ENCODE peak calls at places on chromosomes 6 and 20, in ten cellular contexts. B, K, P, C, V, U, X, L, Z and O are unnamed samples.

GRCh38 chr6:36724514-36725385 is 27.1 kb downstream of the RAB44 start:
- DNase-seq in B (peak), K (peak), P (peak), C (peak), V (peak), U (no peak), X (peak), L (peak), Z (peak), O (peak)

GRCh38 chr6:91678679-91679078 is 1091.8 kb upstream of the MAP3K7 start:
- DNase-seq in B (no peak), K (no peak), P (no peak), C (no peak), V (no peak), U (no peak), X (peak), L (no peak), Z (no peak), O (no peak)

GRCh38 chr6:16316741-16317251 is 78.4 kb downstream of the GMPR start:
- DNase-seq in B (no peak), K (peak), P (peak), C (peak), V (peak), U (no peak), X (peak), L (peak), Z (no peak), O (no peak)

GRCh38 chr20:45470939-45471338 is 1.4 kb downstream of the WFDC2 start:
- DNase-seq in B (no peak), K (no peak), P (no peak), C (peak), V (peak), U (no peak), X (no peak), L (no peak), Z (no peak), O (no peak)

GRCh38 chr6:141598487-141598886 is 534.2 kb upstream of the GJE1 start:
- DNase-seq in B (no peak), K (no peak), P (peak), C (no peak), V (peak), U (no peak), X (no peak), L (no peak), Z (no peak), O (no peak)

GRCh38 chr20:4187147-4187546 is 171.8 kb upstream of the RNF24 start:
- DNase-seq in B (no peak), K (no peak), P (no peak), C (no peak), V (no peak), U (no peak), X (no peak), L (no peak), Z (peak), O (no peak)

GRCh38 chr20:22568872-22569344 is 15.5 kb downstream of the FOXA2 start:
- DNase-seq in B (no peak), K (no peak), P (no peak), C (peak), V (no peak), U (peak), X (no peak), L (no peak), Z (peak), O (no peak)

GRCh38 chr6:156866181-156866862 is 89.1 kb downstream of the ARID1B start:
- DNase-seq in B (no peak), K (peak), P (peak), C (no peak), V (no peak), U (no peak), X (no peak), L (no peak), Z (no peak), O (no peak)

GRCh38 chr20:36573798-36574277 is 441 bp downstream of the TGIF2 start:
- DNase-seq in B (no peak), K (no peak), P (no peak), C (no peak), V (no peak), U (peak), X (peak), L (no peak), Z (peak), O (no peak)

GRCh38 chr20:8749986-8750385 is 318.9 kb upstream of the PLCB4 start:
- DNase-seq in B (no peak), K (no peak), P (peak), C (no peak), V (peak), U (no peak), X (no peak), L (no peak), Z (no peak), O (no peak)

GRCh38 chr20:37968726-37969401 is 64.4 kb downstream of the TTI1 start:
- DNase-seq in B (peak), K (no peak), P (no peak), C (peak), V (no peak), U (no peak), X (peak), L (peak), Z (no peak), O (no peak)

GRCh38 chr6:36216559-36216958 is 20.0 kb downstream of the BRPF3 start:
- DNase-seq in B (no peak), K (no peak), P (peak), C (no peak), V (peak), U (no peak), X (no peak), L (no peak), Z (no peak), O (no peak)

GRCh38 chr6:3482869-3483268 is 26.0 kb upstream of the SLC22A23 start:
- DNase-seq in B (no peak), K (no peak), P (no peak), C (peak), V (no peak), U (no peak), X (no peak), L (no peak), Z (no peak), O (no peak)

GRCh38 chr6:16851044-16851540 is 89.8 kb upstream of the ATXN1 start:
- DNase-seq in B (no peak), K (no peak), P (no peak), C (no peak), V (no peak), U (no peak), X (no peak), L (no peak), Z (no peak), O (no peak)

GRCh38 chr6:38612386-38612965 is 27.3 kb downstream of the BTBD9 start:
- DNase-seq in B (no peak), K (no peak), P (peak), C (no peak), V (peak), U (no peak), X (no peak), L (no peak), Z (no peak), O (no peak)

GRCh38 chr6:2608508-2608907 is 142.2 kb downstream of the MYLK4 start:
- DNase-seq in B (no peak), K (no peak), P (no peak), C (no peak), V (no peak), U (no peak), X (no peak), L (no peak), Z (no peak), O (no peak)

GRCh38 chr20:17678886-17679285 is 3.2 kb downstream of the RRBP1 start:
- DNase-seq in B (no peak), K (no peak), P (no peak), C (no peak), V (no peak), U (no peak), X (no peak), L (no peak), Z (no peak), O (no peak)

GRCh38 chr6:45420083-45420908 is 42.6 kb upstream of the SUPT3H start:
- DNase-seq in B (no peak), K (no peak), P (peak), C (peak), V (peak), U (peak), X (no peak), L (no peak), Z (peak), O (no peak)

GRCh38 chr6:44801188-44801587 is 413.7 kb downstream of the CDC5L start:
- DNase-seq in B (no peak), K (no peak), P (no peak), C (no peak), V (no peak), U (no peak), X (peak), L (no peak), Z (no peak), O (no peak)

GRCh38 chr6:164322533-164322932 is 908.0 kb downstream of the QKI start:
- DNase-seq in B (no peak), K (peak), P (peak), C (no peak), V (peak), U (no peak), X (no peak), L (no peak), Z (no peak), O (no peak)

GRCh38 chr6:300026-300425 is 7.7 kb downstream of the DUSP22 start:
- DNase-seq in B (no peak), K (no peak), P (no peak), C (no peak), V (no peak), U (no peak), X (no peak), L (no peak), Z (no peak), O (no peak)

GRCh38 chr6:50381106-50381415 is 331.3 kb upstream of the DEFB112 start:
- DNase-seq in B (no peak), K (no peak), P (no peak), C (peak), V (no peak), U (no peak), X (no peak), L (no peak), Z (no peak), O (no peak)

GRCh38 chr6:87968435-87969278 is 79.0 kb upstream of the SPACA1 start:
- DNase-seq in B (no peak), K (no peak), P (peak), C (peak), V (peak), U (peak), X (no peak), L (peak), Z (peak), O (no peak)

GRCh38 chr20:872855-873520 is 39.5 kb downstream of the FAM110A start:
- DNase-seq in B (no peak), K (no peak), P (no peak), C (peak), V (no peak), U (no peak), X (peak), L (peak), Z (no peak), O (no peak)

GRCh38 chr6:105075210-105075609 is 104.6 kb downstream of the POPDC3 start:
- DNase-seq in B (no peak), K (no peak), P (no peak), C (no peak), V (no peak), U (no peak), X (no peak), L (no peak), Z (no peak), O (no peak)

DNA sequence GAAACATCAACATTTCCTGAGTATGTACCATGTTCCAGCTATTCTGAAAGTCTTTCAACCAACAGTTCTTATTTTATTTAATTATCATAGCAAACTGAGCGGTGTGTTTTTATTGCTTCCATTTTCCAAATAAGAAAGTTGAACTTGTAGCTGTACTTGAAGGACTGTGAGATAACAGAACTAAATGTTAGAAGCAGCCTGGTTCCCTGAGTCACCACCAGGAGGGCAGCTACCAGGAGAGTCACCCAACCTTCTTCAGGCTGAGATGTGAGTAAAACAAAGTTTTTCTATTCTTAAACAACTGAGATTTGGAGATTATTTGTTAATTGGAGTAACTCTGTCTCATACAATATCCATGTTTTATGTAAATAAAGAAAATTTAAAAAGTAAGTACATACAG is 403.4 kb downstream of the PKHD1 start:
- DNase-seq in B (no peak), K (no peak), P (no peak), C (no peak), V (no peak), U (no peak), X (no peak), L (no peak), Z (no peak), O (no peak)
- TF ChIP-seq CTCF in B (no peak), K (no peak), P (no peak), C (peak), V (no peak), U (no peak), X (peak), L (peak), Z (no peak), O (no peak)

GRCh38 chr6:136158398-136158797 is 91.7 kb downstream of the MTFR2 start:
- DNase-seq in B (peak), K (no peak), P (peak), C (no peak), V (peak), U (no peak), X (no peak), L (no peak), Z (peak), O (no peak)
- TF ChIP-seq CTCF in B (no peak), K (no peak), P (no peak), C (no peak), V (no peak), U (peak), X (peak), L (no peak), Z (no peak), O (no peak)

DNA sequence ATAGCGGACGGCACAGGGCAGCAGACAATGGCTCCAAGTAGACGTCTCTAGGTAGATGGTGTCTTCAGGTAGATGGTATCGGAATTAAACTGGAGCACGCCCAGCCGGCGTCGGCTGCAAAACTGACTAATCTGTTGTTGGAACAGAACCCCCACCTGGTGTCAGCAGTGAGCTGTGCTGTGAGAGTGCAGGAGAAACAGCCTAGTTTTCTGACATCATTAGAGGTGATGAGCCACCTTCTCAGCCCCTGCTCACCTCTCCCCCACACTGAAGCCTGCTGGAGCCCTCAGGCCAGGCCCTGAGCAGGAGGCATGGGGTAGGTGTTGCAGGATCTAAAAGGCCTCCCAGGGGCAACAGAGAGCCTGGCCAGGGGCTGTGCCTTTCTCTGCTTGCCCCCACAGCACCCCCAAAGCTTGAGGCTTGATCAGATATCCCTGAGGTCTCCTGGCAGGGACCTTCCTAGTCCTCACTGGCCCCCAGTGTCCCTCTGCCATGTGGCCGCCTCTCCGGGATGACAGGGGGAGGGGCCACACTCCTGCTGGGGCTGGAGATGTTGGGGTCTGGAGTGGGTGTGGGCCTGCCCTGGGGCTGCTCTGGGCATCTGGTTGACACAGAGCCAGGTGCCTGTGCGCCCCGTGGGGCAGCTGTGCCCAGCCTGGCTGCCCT is 6.9 kb upstream of the HELZ2 start:
- DNase-seq in B (no peak), K (peak), P (peak), C (peak), V (peak), U (no peak), X (peak), L (peak), Z (no peak), O (no peak)
- TF ChIP-seq CTCF in B (no peak), K (peak), P (peak), C (peak), V (peak), U (no peak), X (peak), L (peak), Z (peak), O (no peak)

GRCh38 chr6:74991573-74992332 is 214.1 kb downstream of the COL12A1 start:
- DNase-seq in B (no peak), K (peak), P (peak), C (peak), V (peak), U (no peak), X (no peak), L (no peak), Z (no peak), O (no peak)
- TF ChIP-seq CTCF in B (no peak), K (peak), P (peak), C (peak), V (peak), U (no peak), X (no peak), L (peak), Z (no peak), O (no peak)

GRCh38 chr6:1554881-1555569 is 54.7 kb upstream of the FOXC1 start:
- DNase-seq in B (peak), K (peak), P (peak), C (peak), V (peak), U (peak), X (peak), L (peak), Z (peak), O (peak)

GRCh38 chr6:1554241-1554880 is 55.4 kb upstream of the FOXC1 start:
- DNase-seq in B (no peak), K (peak), P (peak), C (peak), V (no peak), U (no peak), X (peak), L (no peak), Z (no peak), O (no peak)

GRCh38 chr6:1551236-1551635 is 58.5 kb upstream of the FOXC1 start:
- DNase-seq in B (no peak), K (no peak), P (no peak), C (no peak), V (no peak), U (no peak), X (no peak), L (no peak), Z (no peak), O (no peak)

GRCh38 chr6:1553562-1554088 is 56.1 kb upstream of the FOXC1 start:
- DNase-seq in B (no peak), K (no peak), P (no peak), C (no peak), V (no peak), U (no peak), X (no peak), L (no peak), Z (no peak), O (no peak)

DNA sequence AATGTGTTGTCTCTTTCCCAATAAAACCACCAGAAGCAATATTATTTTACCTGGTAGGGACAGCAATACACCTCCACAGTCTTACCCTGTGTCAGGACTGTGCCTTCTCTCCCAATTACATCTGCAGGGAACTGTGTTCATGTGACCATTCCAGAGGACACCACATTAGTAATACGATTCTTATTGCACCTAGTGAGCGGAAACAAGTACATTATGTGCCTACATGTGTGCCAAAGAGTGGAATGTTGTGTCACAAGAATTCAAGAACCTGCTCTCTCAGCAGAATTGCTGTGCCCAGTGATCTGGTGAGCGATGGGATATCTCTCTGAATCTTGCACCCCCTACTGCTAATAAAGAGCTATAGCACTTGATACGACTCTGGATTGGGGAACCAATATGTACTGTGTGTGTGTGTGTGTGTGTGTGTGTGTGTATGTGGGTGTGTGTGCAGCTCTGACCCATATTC is 57.4 kb upstream of the FOXC1 start:
- DNase-seq in B (no peak), K (peak), P (peak), C (peak), V (peak), U (no peak), X (no peak), L (no peak), Z (no peak), O (no peak)
- TF ChIP-seq CTCF in B (no peak), K (no peak), P (peak), C (peak), V (peak), U (no peak), X (peak), L (peak), Z (peak), O (no peak)

GRCh38 chr6:79705456-79705995 is 74.4 kb downstream of the SH3BGRL2 start:
- DNase-seq in B (no peak), K (no peak), P (no peak), C (no peak), V (peak), U (no peak), X (no peak), L (no peak), Z (no peak), O (no peak)
- TF ChIP-seq CTCF in B (no peak), K (no peak), P (no peak), C (no peak), V (no peak), U (no peak), X (no peak), L (no peak), Z (no peak), O (no peak)

DNA sequence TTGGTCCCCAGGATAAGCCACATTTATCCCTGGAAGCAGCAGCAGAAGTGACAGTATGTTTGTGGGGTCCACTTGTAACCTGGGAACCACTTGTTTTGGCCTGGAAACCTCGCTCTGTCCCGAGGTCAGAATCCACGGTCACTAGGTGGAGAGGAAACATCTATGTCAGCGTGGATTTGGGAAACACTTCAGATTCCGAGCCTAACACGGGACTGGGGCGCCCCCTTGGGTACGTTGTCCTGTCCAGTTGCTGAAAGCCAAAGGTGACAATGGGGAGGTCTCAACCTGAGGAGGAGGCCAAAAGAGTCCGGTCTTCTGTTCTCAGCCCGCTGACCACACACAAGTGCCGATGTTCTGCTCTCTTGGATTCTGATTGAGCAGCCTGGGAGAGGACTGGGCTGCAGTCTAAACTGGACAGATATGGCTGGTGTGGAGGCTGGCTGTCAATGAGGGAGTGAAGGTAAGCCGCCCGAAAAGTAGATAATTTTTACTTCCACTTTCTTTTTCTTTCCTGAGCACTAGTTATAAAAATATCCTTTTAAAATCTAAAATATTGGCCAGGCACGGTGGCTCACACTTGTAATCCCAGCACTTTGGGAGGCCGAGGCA is 4.9 kb upstream of the ZFP57 start:
- DNase-seq in B (no peak), K (no peak), P (no peak), C (peak), V (peak), U (no peak), X (peak), L (peak), Z (no peak), O (no peak)
- TF ChIP-seq CTCF in B (peak), K (no peak), P (peak), C (peak), V (peak), U (no peak), X (peak), L (peak), Z (no peak), O (no peak)